ENCODE peak calls at places on chromosomes 5 and 9, in eight cellular contexts. B is A549; P is CD4-positive, alpha-beta T cell; F is colonic mucosa; E is ovary; I is GM13977; N is type B pancreatic cell; K is HFFc6. W is an unnamed sample.

GRCh38 chr9:98865284-98865683 is 57.8 kb downstream of the GALNT12 start:
- DNase-seq in N (no peak), P (no peak), F (no peak), E (no peak), I (no peak), K (no peak), B (no peak), W (no peak)

GRCh38 chr9:117555964-117556629 is 141.2 kb upstream of the ASTN2 start:
- DNase-seq in F (peak; percentile 75), K (peak; percentile 1), I (peak; percentile 61), B (peak; percentile 62), P (no peak), E (no peak), N (no peak), W (peak; percentile 79)

GRCh38 chr5:135073771-135074345 is 39.8 kb upstream of the PITX1 start:
- DNase-seq in I (no peak), B (no peak), K (peak; percentile 8), F (no peak), P (no peak), N (no peak), E (no peak), W (no peak)

GRCh38 chr9:31736581-31737179 is 647.8 kb upstream of the ACO1 start:
- DNase-seq in F (no peak), N (no peak), I (no peak), K (no peak), P (no peak), B (no peak), E (no peak), W (no peak)

GRCh38 chr9:72983056-72983455 is 30.2 kb upstream of the ALDH1A1 start:
- DNase-seq in K (no peak), I (no peak), E (no peak), B (peak; percentile 87), P (no peak), F (no peak), N (no peak), W (no peak)

GRCh38 chr9:98640394-98640793 is 68.3 kb downstream of the GABBR2 start:
- DNase-seq in B (no peak), E (no peak), I (no peak), F (no peak), P (no peak), N (no peak), K (no peak), W (no peak)

GRCh38 chr5:134140530-134141201 is 26.2 kb downstream of the TCF7 start:
- DNase-seq in K (peak; percentile 70), B (peak; percentile 78), P (peak; percentile 43), I (peak; percentile 66), E (peak; percentile 59), F (peak; percentile 79), N (peak; percentile 75), W (peak; percentile 96)

GRCh38 chr9:121860744-121861143 is 209.3 kb downstream of the DAB2IP start:
- DNase-seq in N (no peak), K (peak; percentile 85), F (no peak), B (no peak), E (peak; percentile 70), I (no peak), P (no peak), W (peak; percentile 63)

GRCh38 chr5:149448831-149449714 is 70.0 kb upstream of the IL17B start:
- DNase-seq in B (peak; percentile 60), E (no peak), K (no peak), P (no peak), N (no peak), I (no peak), F (peak; percentile 71), W (peak; percentile 54)

GRCh38 chr5:151288180-151288579 is 15.4 kb downstream of the SLC36A3 start:
- DNase-seq in I (peak; percentile 23), K (no peak), P (no peak), B (peak; percentile 19), N (no peak), E (no peak), F (no peak), W (peak; percentile 69)

GRCh38 chr9:75083188-75083976 is 4.6 kb downstream of the NMRK1 start:
- DNase-seq in K (no peak), I (no peak), E (no peak), N (no peak), F (peak; percentile 76), P (no peak), B (no peak), W (peak; percentile 56)

GRCh38 chr5:41636605-41637004 is 126.2 kb upstream of the PLCXD3 start:
- DNase-seq in B (peak; percentile 48), K (peak; percentile 31), N (no peak), F (no peak), P (no peak), I (peak; percentile 2), E (no peak), W (peak; percentile 36)

GRCh38 chr5:157679801-157680200 is 8.5 kb downstream of the C5orf52 start:
- DNase-seq in N (peak; percentile 22), K (no peak), B (no peak), I (no peak), P (no peak), E (no peak), F (no peak), W (no peak)

GRCh38 chr5:98795243-98795642 is 21.8 kb downstream of the RGMB start:
- DNase-seq in E (no peak), F (no peak), K (no peak), N (no peak), P (no peak), B (no peak), I (no peak), W (no peak)

GRCh38 chr5:173451031-173451430 is 122.8 kb upstream of the STC2 start:
- DNase-seq in F (no peak), N (no peak), P (no peak), K (no peak), B (peak; percentile 62), I (peak; percentile 49), E (no peak), W (peak; percentile 34)
- TF ChIP-seq CTCF in F (no peak), N (peak; percentile 61), P (no peak), K (peak; percentile 70), B (no peak), I (peak; percentile 59), E (no peak), W (peak; percentile 36)

GRCh38 chr5:38404667-38405276 is 146.4 kb downstream of the EGFLAM start:
- DNase-seq in F (no peak), I (no peak), B (peak; percentile 10), P (no peak), E (no peak), K (no peak), N (no peak), W (peak; percentile 60)
- TF ChIP-seq CTCF in F (no peak), I (peak; percentile 20), B (no peak), P (no peak), E (no peak), K (peak; percentile 53), N (peak; percentile 54), W (peak; percentile 13)

GRCh38 chr5:146947181-146947941 is 68.8 kb upstream of the PPP2R2B start:
- DNase-seq in N (no peak), E (no peak), F (no peak), B (peak; percentile 27), I (no peak), P (no peak), K (peak; percentile 1), W (peak; percentile 44)
- TF ChIP-seq CTCF in N (peak; percentile 68), E (no peak), F (no peak), B (no peak), I (peak; percentile 28), P (no peak), K (peak; percentile 52), W (peak; percentile 23)

DNA sequence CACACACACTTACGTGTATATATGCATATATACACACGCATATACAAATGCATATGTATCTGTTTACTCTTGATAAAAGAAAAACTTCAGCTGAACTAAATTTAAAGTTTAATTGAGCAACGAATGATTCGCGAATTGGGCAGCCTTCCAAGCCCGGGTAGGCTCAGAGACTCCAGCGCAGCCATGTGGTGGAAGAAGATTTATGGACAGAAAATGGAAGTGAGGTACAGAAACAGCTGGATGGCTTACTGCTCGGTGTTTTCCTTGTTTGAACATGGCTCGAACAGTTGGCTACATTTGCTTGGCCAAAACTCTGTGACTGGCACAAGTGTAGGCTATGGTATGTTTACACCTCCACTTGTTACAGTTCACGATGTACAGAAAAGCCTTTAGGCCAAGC is 239.3 kb upstream of the PRDM9 start:
- DNase-seq in K (no peak), E (no peak), I (no peak), N (no peak), P (no peak), F (no peak), B (no peak), W (peak; percentile 5)
- TF ChIP-seq CTCF in K (no peak), E (no peak), I (no peak), N (no peak), P (no peak), F (no peak), B (no peak), W (no peak)

DNA sequence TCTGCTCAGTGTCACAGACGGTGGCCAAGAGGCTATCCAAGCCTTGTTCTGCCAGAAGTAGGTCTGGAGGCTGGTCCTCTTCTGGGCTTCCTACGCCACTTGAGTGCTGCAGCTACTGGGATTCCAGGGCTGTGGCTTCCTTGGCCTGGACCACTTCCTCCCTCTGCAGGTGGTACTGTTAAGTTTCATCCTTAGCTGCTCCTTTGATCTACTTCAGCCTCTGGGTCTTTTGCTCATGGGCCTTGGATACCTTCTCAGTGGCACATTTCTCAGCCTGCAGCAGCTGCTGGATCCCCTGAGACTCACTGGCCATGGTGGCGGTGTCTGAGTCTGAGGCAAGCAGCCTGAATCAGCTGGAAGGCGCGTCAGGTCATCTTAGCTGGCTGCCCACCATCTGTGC is 10.3 kb downstream of the CNOT8 start:
- DNase-seq in N (no peak), K (peak; percentile 13), P (no peak), B (peak; percentile 38), E (no peak), I (no peak), F (no peak), W (peak; percentile 38)
- TF ChIP-seq CTCF in N (peak; percentile 18), K (peak; percentile 36), P (peak; percentile 22), B (peak; percentile 17), E (no peak), I (peak; percentile 8), F (no peak), W (peak; percentile 25)

DNA sequence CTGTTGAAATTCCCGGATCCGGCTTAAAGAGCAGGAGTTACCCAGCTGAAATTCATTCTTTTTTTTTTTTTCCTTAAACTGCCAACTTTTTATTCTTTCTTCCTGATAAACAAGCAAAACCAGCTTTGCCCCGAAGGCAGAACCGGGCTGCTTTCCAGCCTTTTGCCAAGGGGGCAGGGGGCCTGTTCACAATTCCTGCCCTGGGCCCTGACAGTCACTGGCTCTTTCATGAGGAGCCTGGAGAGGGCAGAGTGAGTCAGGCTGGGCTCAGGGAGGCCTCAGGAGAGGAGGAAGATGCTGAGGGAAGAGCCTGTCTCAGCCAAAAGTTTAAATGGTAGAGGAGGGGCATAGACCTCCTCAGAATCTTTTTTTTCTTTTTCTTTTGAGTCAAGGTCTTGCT is 4.8 kb downstream of the GLIPR2 start:
- DNase-seq in B (peak; percentile 30), P (no peak), I (no peak), N (no peak), K (peak; percentile 55), F (no peak), E (no peak), W (peak; percentile 50)
- TF ChIP-seq CTCF in B (peak; percentile 24), P (no peak), I (no peak), N (peak; percentile 17), K (peak; percentile 71), F (no peak), E (no peak), W (peak; percentile 30)

DNA sequence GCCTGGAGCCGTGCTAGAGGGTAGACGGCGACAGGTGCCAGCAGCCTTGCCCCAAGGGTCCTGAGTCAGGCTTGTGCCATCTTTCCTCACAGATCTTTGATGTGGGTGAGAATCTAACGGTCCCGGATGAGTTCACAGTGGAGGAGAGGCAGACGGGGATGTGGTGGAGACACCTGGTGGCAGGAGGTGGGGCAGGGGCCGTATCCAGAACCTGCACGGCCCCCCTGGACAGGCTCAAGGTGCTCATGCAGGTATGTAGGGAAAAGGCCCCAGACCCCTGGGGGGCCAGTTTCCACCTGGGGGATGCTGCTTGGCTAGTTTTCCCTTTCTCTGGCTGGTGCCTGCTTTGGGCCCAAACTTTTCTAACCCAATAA is 24.0 kb downstream of the PTGES2 start:
- DNase-seq in P (peak; percentile 35), N (no peak), K (no peak), F (no peak), B (no peak), I (no peak), E (peak; percentile 45), W (no peak)
- TF ChIP-seq CTCF in P (peak; percentile 56), N (peak; percentile 32), K (peak; percentile 58), F (peak; percentile 43), B (peak; percentile 2), I (peak; percentile 24), E (no peak), W (peak; percentile 7)